ENCODE peak calls at places on chromosomes 12 and 14, in nine cellular contexts. I is IMR-90, H is HepG2, Y is sigmoid colon, S is uterus, C is H1, W is esophagus squamous epithelium, B is heart left ventricle, J is endothelial cell of umbilical vein. X is an unnamed sample.
A peak's percentile ranks its signal among the peaks of the same experiment; 100 is the strongest.

GRCh38 chr12:101764393-101764792 is 25.1 kb upstream of the SYCP3 start:
- DNase-seq in Y (no peak), W (no peak), H (no peak), C (no peak), B (no peak), I (no peak), J (no peak), S (no peak), X (peak; percentile 69)

GRCh38 chr12:6961278-6961694 is 9.2 kb downstream of the PHB2 start:
- DNase-seq in J (no peak), C (no peak), W (no peak), Y (peak; percentile 86), H (no peak), B (peak; percentile 75), I (no peak), S (peak; percentile 84), X (peak; percentile 58)

GRCh38 chr12:53498235-53498630 is 1.0 kb downstream of the MAP3K12 start:
- DNase-seq in C (no peak), B (no peak), S (no peak), J (no peak), I (no peak), Y (no peak), W (no peak), H (no peak), X (no peak)

GRCh38 chr14:77040995-77041744 is 12.7 kb upstream of the IRF2BPL start:
- DNase-seq in J (no peak), B (no peak), I (no peak), S (no peak), W (no peak), C (no peak), Y (peak; percentile 74), H (no peak), X (no peak)

GRCh38 chr12:6090786-6091185 is 33.7 kb downstream of the VWF start:
- DNase-seq in J (no peak), I (peak; percentile 90), S (peak; percentile 61), Y (peak; percentile 68), C (no peak), H (peak; percentile 26), B (peak; percentile 65), W (no peak), X (no peak)

GRCh38 chr14:90301580-90302181 is 30.1 kb downstream of the NRDE2 start:
- DNase-seq in C (no peak), S (no peak), J (peak; percentile 76), B (no peak), I (peak; percentile 80), H (peak; percentile 30), W (no peak), Y (no peak), X (no peak)

GRCh38 chr14:106530031-106530422 is 1003.6 kb downstream of the TMEM121 start:
- DNase-seq in W (no peak), S (no peak), J (no peak), B (no peak), I (no peak), C (no peak), Y (no peak), H (no peak), X (no peak)

GRCh38 chr14:23358553-23359166 is 6.0 kb upstream of the SLC22A17 start:
- DNase-seq in J (no peak), B (no peak), H (no peak), I (no peak), W (no peak), Y (no peak), S (no peak), C (no peak), X (no peak)

GRCh38 chr14:92514844-92515509 is 1.4 kb downstream of the RIN3 start:
- DNase-seq in Y (peak; percentile 61), B (no peak), C (no peak), H (no peak), I (no peak), J (no peak), S (no peak), W (no peak), X (no peak)

GRCh38 chr14:31530136-31530535 is 31.1 kb upstream of the NUBPL start:
- DNase-seq in S (no peak), C (no peak), W (no peak), H (no peak), I (peak; percentile 40), J (no peak), B (no peak), Y (no peak), X (no peak)

DNA sequence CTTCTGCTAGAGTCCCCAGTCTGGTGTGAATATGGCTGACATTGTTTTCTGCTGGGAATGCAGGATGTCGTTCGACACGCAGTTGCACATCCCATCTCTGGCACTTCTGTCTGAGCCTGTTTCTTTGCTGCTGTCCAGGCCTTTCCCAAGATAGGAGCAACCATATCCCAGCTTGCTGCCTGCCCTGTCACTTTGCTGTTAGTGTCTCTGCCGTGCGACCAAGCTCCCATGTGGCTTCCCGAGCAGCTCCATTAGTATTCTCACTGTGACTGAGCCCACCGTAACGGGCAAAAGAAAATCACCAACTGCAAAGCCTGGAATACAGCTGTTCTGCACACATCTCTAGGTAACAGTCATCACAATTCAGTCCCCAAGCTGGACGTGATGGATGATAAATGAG is 66.0 kb upstream of the CPSF6 start:
- DNase-seq in H (no peak), J (no peak), Y (no peak), I (no peak), S (no peak), W (no peak), B (no peak), C (no peak), X (no peak)
- TF ChIP-seq POLR2A in H (no peak), J (no peak), Y (no peak), I (no peak), S (no peak), W (no peak), B (no peak), C (no peak), X (no peak)

GRCh38 chr12:57475271-57476161 is 4.2 kb downstream of the ARHGAP9 start:
- DNase-seq in H (no peak), W (no peak), I (no peak), B (no peak), J (no peak), Y (peak; percentile 79), C (no peak), S (no peak), X (no peak)

GRCh38 chr12:57477710-57478681 is 1.7 kb downstream of the ARHGAP9 start:
- DNase-seq in C (no peak), S (no peak), Y (no peak), J (no peak), H (no peak), W (no peak), B (no peak), I (peak; percentile 48), X (no peak)

GRCh38 chr12:57476993-57477709 is 2.5 kb downstream of the ARHGAP9 start:
- DNase-seq in Y (no peak), H (no peak), B (no peak), J (no peak), C (no peak), S (no peak), I (no peak), W (no peak), X (no peak)

GRCh38 chr12:57474862-57475261 is 4.8 kb downstream of the ARHGAP9 start:
- DNase-seq in I (no peak), B (no peak), Y (no peak), W (no peak), C (no peak), J (no peak), S (no peak), H (no peak), X (no peak)

DNA sequence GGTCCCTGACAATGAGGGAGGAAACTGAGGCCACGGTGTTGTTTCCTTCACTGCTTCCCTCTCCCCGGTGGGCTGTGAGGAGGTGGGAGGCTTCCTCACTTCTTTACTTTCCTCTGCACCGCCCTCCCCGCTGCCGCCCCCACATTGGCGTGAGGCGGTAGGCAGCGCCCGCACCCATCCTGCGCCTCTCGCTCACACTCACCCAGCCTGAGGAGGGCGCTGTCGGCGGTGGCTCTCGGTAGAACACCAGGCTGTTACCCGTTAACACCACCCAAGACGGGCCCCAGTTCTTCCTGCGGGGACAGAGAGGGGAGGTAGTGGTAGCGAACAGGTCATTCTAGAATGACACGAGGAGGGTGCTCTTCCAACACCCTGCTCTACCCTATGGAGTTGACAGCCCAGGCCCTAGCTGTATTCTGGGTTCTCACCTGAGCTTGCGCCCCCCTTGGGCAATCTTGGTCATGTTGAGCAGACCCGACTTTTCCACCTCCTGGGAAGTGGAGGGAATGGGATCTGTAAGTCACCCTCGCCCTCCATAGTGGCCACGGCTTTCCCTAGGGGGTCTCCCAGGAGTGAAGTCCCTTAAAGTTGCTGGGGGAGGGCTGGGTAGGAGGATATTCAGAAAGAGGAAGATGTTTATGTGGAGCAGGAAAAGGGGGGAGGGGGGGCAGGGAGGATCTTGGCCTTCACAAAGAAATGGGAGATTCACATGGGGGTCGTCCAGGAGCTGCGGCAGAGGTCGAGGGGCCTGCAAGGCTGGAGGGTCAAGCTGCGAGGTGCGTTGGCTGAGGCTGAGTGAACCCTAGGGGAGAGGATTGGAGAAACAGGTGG is 3.3 kb downstream of the ARHGAP9 start:
- DNase-seq in H (no peak), C (no peak), B (no peak), S (no peak), J (no peak), I (no peak), Y (no peak), W (no peak), X (no peak)
- TF ChIP-seq POLR2A in H (no peak), C (no peak), B (no peak), S (no peak), J (no peak), I (no peak), Y (no peak), W (no peak), X (no peak)

GRCh38 chr12:131944601-131945251 is 5.0 kb upstream of the EP400 start:
- DNase-seq in H (no peak), I (no peak), C (no peak), W (no peak), J (no peak), Y (peak; percentile 64), S (no peak), B (no peak), X (no peak)
- TF ChIP-seq POLR2A in H (peak; percentile 52), I (no peak), C (no peak), W (no peak), J (peak; percentile 46), Y (no peak), S (no peak), B (no peak), X (no peak)

GRCh38 chr12:111446631-111447570 is 41.2 kb downstream of the SH2B3 start:
- DNase-seq in H (no peak), W (no peak), C (no peak), J (no peak), I (no peak), B (no peak), Y (peak; percentile 64), S (peak; percentile 14), X (no peak)

GRCh38 chr12:111448831-111449790 is 43.4 kb downstream of the SH2B3 start:
- DNase-seq in I (no peak), Y (peak; percentile 47), W (no peak), H (no peak), B (peak; percentile 21), C (no peak), S (peak; percentile 10), J (peak; percentile 3), X (no peak)

GRCh38 chr12:111448266-111448830 is 42.6 kb downstream of the SH2B3 start:
- DNase-seq in H (no peak), W (no peak), B (no peak), J (no peak), I (no peak), C (no peak), S (peak; percentile 13), Y (peak; percentile 38), X (no peak)

GRCh38 chr12:111446044-111446581 is 40.4 kb downstream of the SH2B3 start:
- DNase-seq in W (no peak), S (peak; percentile 64), H (no peak), B (peak; percentile 54), Y (peak; percentile 75), C (no peak), I (peak; percentile 62), J (peak; percentile 97), X (peak; percentile 40)

GRCh38 chr12:111447571-111448265 is 42.0 kb downstream of the SH2B3 start:
- DNase-seq in J (no peak), S (peak; percentile 13), B (no peak), C (no peak), Y (peak; percentile 63), I (no peak), H (no peak), W (no peak), X (no peak)
- TF ChIP-seq POLR2A in J (no peak), S (no peak), B (no peak), C (no peak), Y (no peak), I (no peak), H (no peak), W (no peak), X (no peak)